ENCODE peak calls at places on chromosome 11, in six cellular contexts. One of them, this sample, is unnamed.

GRCh38 chr11:100550298-100550697 is 136.8 kb upstream of the ARHGAP42 start:
- DNase-seq in AG20443: no peak
- DNase-seq in AG09309: no peak
- DNase-seq in nucleus accumbens: no peak
- DNase-seq in CD8-positive, alpha-beta memory T cell: no peak
- DNase-seq in neural progenitor cell: no peak
- DNase-seq in this sample: no peak

GRCh38 chr11:13314676-13315394 is 37.2 kb downstream of the BMAL1 start:
- DNase-seq in AG20443: peak
- DNase-seq in AG09309: no peak
- DNase-seq in nucleus accumbens: no peak
- DNase-seq in CD8-positive, alpha-beta memory T cell: no peak
- DNase-seq in neural progenitor cell: peak
- DNase-seq in this sample: no peak

GRCh38 chr11:91100432-91100831 is 877.6 kb upstream of the CHORDC1 start:
- DNase-seq in AG20443: no peak
- DNase-seq in AG09309: no peak
- DNase-seq in nucleus accumbens: no peak
- DNase-seq in CD8-positive, alpha-beta memory T cell: no peak
- DNase-seq in neural progenitor cell: no peak
- DNase-seq in this sample: peak

GRCh38 chr11:48019230-48019584 is 38.8 kb downstream of the PTPRJ start:
- DNase-seq in AG20443: no peak
- DNase-seq in AG09309: no peak
- DNase-seq in nucleus accumbens: no peak
- DNase-seq in CD8-positive, alpha-beta memory T cell: no peak
- DNase-seq in neural progenitor cell: peak
- DNase-seq in this sample: no peak

GRCh38 chr11:35747638-35748037 is 85.1 kb downstream of the TRIM44 start:
- DNase-seq in AG20443: no peak
- DNase-seq in AG09309: no peak
- DNase-seq in nucleus accumbens: no peak
- DNase-seq in CD8-positive, alpha-beta memory T cell: no peak
- DNase-seq in neural progenitor cell: peak
- DNase-seq in this sample: no peak

GRCh38 chr11:99316761-99317475 is 296.2 kb downstream of the CNTN5 start:
- DNase-seq in AG20443: peak
- DNase-seq in AG09309: no peak
- DNase-seq in nucleus accumbens: no peak
- DNase-seq in CD8-positive, alpha-beta memory T cell: no peak
- DNase-seq in neural progenitor cell: no peak
- DNase-seq in this sample: no peak

GRCh38 chr11:69878144-69878883 is 59.1 kb upstream of the FGF3 start:
- DNase-seq in AG20443: no peak
- DNase-seq in AG09309: no peak
- DNase-seq in nucleus accumbens: no peak
- DNase-seq in CD8-positive, alpha-beta memory T cell: no peak
- DNase-seq in neural progenitor cell: no peak
- DNase-seq in this sample: no peak

GRCh38 chr11:128530119-128531091 is 57.0 kb downstream of the ETS1 start:
- DNase-seq in AG20443: peak
- DNase-seq in AG09309: peak
- DNase-seq in nucleus accumbens: no peak
- DNase-seq in CD8-positive, alpha-beta memory T cell: no peak
- DNase-seq in neural progenitor cell: no peak
- DNase-seq in this sample: peak

GRCh38 chr11:119551726-119552510 is 128.9 kb upstream of the THY1 start:
- DNase-seq in AG20443: peak
- DNase-seq in AG09309: no peak
- DNase-seq in nucleus accumbens: no peak
- DNase-seq in CD8-positive, alpha-beta memory T cell: no peak
- DNase-seq in neural progenitor cell: no peak
- DNase-seq in this sample: no peak

GRCh38 chr11:86041975-86042378 is 26.9 kb downstream of the PICALM start:
- DNase-seq in AG20443: peak
- DNase-seq in AG09309: peak
- DNase-seq in nucleus accumbens: peak
- DNase-seq in CD8-positive, alpha-beta memory T cell: peak
- DNase-seq in neural progenitor cell: peak
- DNase-seq in this sample: peak

GRCh38 chr11:80720295-80720694 is 1279.5 kb upstream of the TENM4 start:
- DNase-seq in AG20443: no peak
- DNase-seq in AG09309: no peak
- DNase-seq in nucleus accumbens: no peak
- DNase-seq in CD8-positive, alpha-beta memory T cell: no peak
- DNase-seq in neural progenitor cell: no peak
- DNase-seq in this sample: no peak

GRCh38 chr11:76321340-76321739 is 59.6 kb downstream of the THAP12 start:
- DNase-seq in AG20443: no peak
- DNase-seq in AG09309: no peak
- DNase-seq in nucleus accumbens: no peak
- DNase-seq in CD8-positive, alpha-beta memory T cell: no peak
- DNase-seq in neural progenitor cell: no peak
- DNase-seq in this sample: no peak

GRCh38 chr11:70481625-70482528 is 83.5 kb downstream of the CTTN start:
- DNase-seq in AG20443: peak
- DNase-seq in AG09309: no peak
- DNase-seq in nucleus accumbens: no peak
- DNase-seq in CD8-positive, alpha-beta memory T cell: peak
- DNase-seq in neural progenitor cell: no peak
- DNase-seq in this sample: peak

GRCh38 chr11:9069861-9070470 is 21.4 kb downstream of the SCUBE2 start:
- DNase-seq in AG20443: no peak
- DNase-seq in AG09309: no peak
- DNase-seq in nucleus accumbens: no peak
- DNase-seq in CD8-positive, alpha-beta memory T cell: no peak
- DNase-seq in neural progenitor cell: no peak
- DNase-seq in this sample: no peak

GRCh38 chr11:80414766-80415165 is 973.9 kb upstream of the TENM4 start:
- DNase-seq in AG20443: no peak
- DNase-seq in AG09309: no peak
- DNase-seq in nucleus accumbens: no peak
- DNase-seq in CD8-positive, alpha-beta memory T cell: no peak
- DNase-seq in neural progenitor cell: no peak
- DNase-seq in this sample: peak

GRCh38 chr11:119897046-119897440 is 168.0 kb upstream of the NECTIN1 start:
- DNase-seq in AG20443: no peak
- DNase-seq in AG09309: no peak
- DNase-seq in nucleus accumbens: no peak
- DNase-seq in CD8-positive, alpha-beta memory T cell: no peak
- DNase-seq in neural progenitor cell: no peak
- DNase-seq in this sample: no peak

GRCh38 chr11:82782825-82783374 is 49.2 kb upstream of the FAM181B start:
- DNase-seq in AG20443: no peak
- DNase-seq in AG09309: no peak
- DNase-seq in nucleus accumbens: no peak
- DNase-seq in CD8-positive, alpha-beta memory T cell: no peak
- DNase-seq in neural progenitor cell: no peak
- DNase-seq in this sample: no peak

GRCh38 chr11:121464352-121464946 is 11.7 kb upstream of the SORL1-AS1 start:
- DNase-seq in AG20443: peak
- DNase-seq in AG09309: peak
- DNase-seq in nucleus accumbens: no peak
- DNase-seq in CD8-positive, alpha-beta memory T cell: peak
- DNase-seq in neural progenitor cell: no peak
- DNase-seq in this sample: peak

GRCh38 chr11:73625690-73626318 is 20.6 kb upstream of the PLEKHB1 start:
- DNase-seq in AG20443: peak
- DNase-seq in AG09309: peak
- DNase-seq in nucleus accumbens: peak
- DNase-seq in CD8-positive, alpha-beta memory T cell: peak
- DNase-seq in neural progenitor cell: peak
- DNase-seq in this sample: peak

GRCh38 chr11:115334932-115335788 is 169.1 kb downstream of the CADM1 start:
- DNase-seq in AG20443: peak
- DNase-seq in AG09309: peak
- DNase-seq in nucleus accumbens: no peak
- DNase-seq in CD8-positive, alpha-beta memory T cell: no peak
- DNase-seq in neural progenitor cell: peak
- DNase-seq in this sample: peak

GRCh38 chr11:26599876-26600434 is 27.9 kb upstream of the MUC15 start:
- DNase-seq in AG20443: no peak
- DNase-seq in AG09309: no peak
- DNase-seq in nucleus accumbens: no peak
- DNase-seq in CD8-positive, alpha-beta memory T cell: no peak
- DNase-seq in neural progenitor cell: no peak
- DNase-seq in this sample: no peak

GRCh38 chr11:62025429-62026105 is 58.1 kb upstream of the FTH1 start:
- DNase-seq in AG20443: peak
- DNase-seq in AG09309: peak
- DNase-seq in nucleus accumbens: peak
- DNase-seq in CD8-positive, alpha-beta memory T cell: peak
- DNase-seq in neural progenitor cell: no peak
- DNase-seq in this sample: peak

GRCh38 chr11:93668171-93668570 is 6.7 kb downstream of the CEP295 start:
- DNase-seq in AG20443: no peak
- DNase-seq in AG09309: no peak
- DNase-seq in nucleus accumbens: no peak
- DNase-seq in CD8-positive, alpha-beta memory T cell: no peak
- DNase-seq in neural progenitor cell: no peak
- DNase-seq in this sample: peak

GRCh38 chr11:62694455-62695167 is 5.3 kb upstream of the LRRN4CL start:
- DNase-seq in AG20443: peak
- DNase-seq in AG09309: no peak
- DNase-seq in nucleus accumbens: peak
- DNase-seq in CD8-positive, alpha-beta memory T cell: peak
- DNase-seq in neural progenitor cell: peak
- DNase-seq in this sample: peak

GRCh38 chr11:118625976-118626375 is 18.6 kb downstream of the PHLDB1 start:
- DNase-seq in AG20443: no peak
- DNase-seq in AG09309: no peak
- DNase-seq in nucleus accumbens: no peak
- DNase-seq in CD8-positive, alpha-beta memory T cell: no peak
- DNase-seq in neural progenitor cell: peak
- DNase-seq in this sample: no peak